ENCODE peak calls at places on chromosomes 2 and 18, in four cellular contexts. R is ovary, L is K562, W is transverse colon. O is an unnamed sample.

GRCh38 chr2:219059725-219060682 is 717 bp downstream of the IHH start:
- DNase-seq in R (no peak), L (no peak), W (peak), O (no peak)

GRCh38 chr2:151718796-151719195 is 15.5 kb downstream of the NEB start:
- DNase-seq in R (no peak), L (no peak), W (no peak), O (no peak)

GRCh38 chr18:21439453-21439852 is 161.1 kb downstream of the ESCO1 start:
- DNase-seq in R (no peak), L (no peak), W (no peak), O (no peak)

GRCh38 chr18:69490072-69490471 is 89.4 kb downstream of the DOK6 start:
- DNase-seq in R (no peak), L (no peak), W (no peak), O (no peak)

GRCh38 chr2:234632527-234633391 is 135.9 kb upstream of the ARL4C start:
- DNase-seq in R (no peak), L (no peak), W (no peak), O (no peak)

GRCh38 chr2:138445227-138445626 is 56.3 kb upstream of the SPOPL start:
- DNase-seq in R (no peak), L (peak), W (no peak), O (no peak)

GRCh38 chr2:238528953-238529781 is 102.4 kb downstream of the ASB1 start:
- DNase-seq in R (no peak), L (no peak), W (no peak), O (no peak)

GRCh38 chr2:182015334-182016109 is 29.9 kb downstream of the PPP1R1C start:
- DNase-seq in R (no peak), L (no peak), W (no peak), O (no peak)

GRCh38 chr2:182404102-182404501 is 22.7 kb downstream of the PDE1A start:
- DNase-seq in R (no peak), L (no peak), W (no peak), O (no peak)

GRCh38 chr2:85553184-85553583 is 8.1 kb downstream of the GGCX start:
- DNase-seq in R (no peak), L (no peak), W (no peak), O (no peak)

GRCh38 chr18:36297419-36298112 is at the start of gene FHOD3:
- DNase-seq in R (peak), L (peak), W (peak), O (peak)

GRCh38 chr18:49007663-49008062 is 56.9 kb upstream of the SMAD7 start:
- DNase-seq in R (no peak), L (no peak), W (no peak), O (no peak)

GRCh38 chr2:229901819-229902218 is 20.0 kb downstream of the TRIP12 start:
- DNase-seq in R (no peak), L (peak), W (no peak), O (no peak)

GRCh38 chr2:223887127-223887526 is 49.7 kb upstream of the AP1S3 start:
- DNase-seq in R (no peak), L (no peak), W (no peak), O (no peak)

GRCh38 chr2:157036715-157037114 is 220.8 kb upstream of the GALNT5 start:
- DNase-seq in R (no peak), L (no peak), W (no peak), O (no peak)
- TF ChIP-seq EP300 in R (no peak), L (no peak), W (no peak), O (no peak)

GRCh38 chr2:189382668-189383067 is 58.6 kb upstream of the WDR75 start:
- DNase-seq in R (no peak), L (no peak), W (no peak), O (no peak)

GRCh38 chr2:189379731-189380261 is 61.5 kb upstream of the WDR75 start:
- DNase-seq in R (no peak), L (no peak), W (no peak), O (no peak)

GRCh38 chr2:189379287-189379630 is 62.0 kb upstream of the WDR75 start:
- DNase-seq in R (no peak), L (no peak), W (no peak), O (no peak)
- TF ChIP-seq EP300 in R (no peak), L (no peak), W (no peak), O (no peak)

DNA sequence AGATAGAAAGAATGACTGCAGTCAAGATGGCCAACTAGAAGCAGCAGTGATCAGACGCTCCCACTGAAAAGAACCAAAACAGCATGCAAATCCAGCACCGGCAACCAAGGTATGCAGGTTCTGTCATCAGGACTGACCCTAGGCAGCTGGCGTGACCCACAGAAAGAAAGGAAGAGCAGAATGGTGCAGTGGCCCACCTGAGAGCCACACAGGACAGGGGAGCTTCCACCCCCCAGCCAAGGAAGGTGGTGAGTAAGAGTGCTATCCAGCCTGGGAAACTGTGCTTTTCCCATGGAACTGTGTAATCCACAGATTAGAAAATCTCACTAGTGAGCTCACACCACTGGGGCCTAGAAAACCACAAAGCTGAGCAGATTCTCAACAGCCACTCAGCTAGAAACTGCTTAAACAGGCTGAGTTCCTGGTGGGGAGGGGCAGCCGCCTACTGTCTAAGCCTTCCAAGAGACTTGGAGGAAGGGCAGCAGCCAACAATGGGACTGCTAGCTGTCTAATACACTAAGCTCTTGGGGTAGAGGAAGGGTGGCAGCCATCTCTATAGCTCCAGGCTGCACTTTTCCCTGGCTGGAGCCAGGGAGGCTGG is 127.9 kb downstream of the EVA1A start:
- DNase-seq in R (no peak), L (no peak), W (no peak), O (no peak)
- TF ChIP-seq EP300 in R (no peak), L (no peak), W (no peak), O (no peak)

GRCh38 chr18:52888014-52888413 is 548.0 kb downstream of the DCC start:
- DNase-seq in R (no peak), L (no peak), W (no peak), O (no peak)
- TF ChIP-seq EP300 in R (no peak), L (no peak), W (no peak), O (no peak)

GRCh38 chr2:117693651-117694050 is 120.8 kb upstream of the DDX18 start:
- DNase-seq in R (no peak), L (no peak), W (no peak), O (no peak)

GRCh38 chr2:117698819-117699218 is 115.7 kb upstream of the DDX18 start:
- DNase-seq in R (no peak), L (no peak), W (no peak), O (no peak)

GRCh38 chr2:117691980-117692379 is 122.5 kb upstream of the DDX18 start:
- DNase-seq in R (no peak), L (no peak), W (no peak), O (no peak)

GRCh38 chr2:117698287-117698686 is 116.2 kb upstream of the DDX18 start:
- DNase-seq in R (no peak), L (no peak), W (no peak), O (no peak)

GRCh38 chr2:117693166-117693565 is 121.3 kb upstream of the DDX18 start:
- DNase-seq in R (no peak), L (no peak), W (no peak), O (no peak)
- TF ChIP-seq EP300 in R (no peak), L (no peak), W (no peak), O (no peak)

DNA sequence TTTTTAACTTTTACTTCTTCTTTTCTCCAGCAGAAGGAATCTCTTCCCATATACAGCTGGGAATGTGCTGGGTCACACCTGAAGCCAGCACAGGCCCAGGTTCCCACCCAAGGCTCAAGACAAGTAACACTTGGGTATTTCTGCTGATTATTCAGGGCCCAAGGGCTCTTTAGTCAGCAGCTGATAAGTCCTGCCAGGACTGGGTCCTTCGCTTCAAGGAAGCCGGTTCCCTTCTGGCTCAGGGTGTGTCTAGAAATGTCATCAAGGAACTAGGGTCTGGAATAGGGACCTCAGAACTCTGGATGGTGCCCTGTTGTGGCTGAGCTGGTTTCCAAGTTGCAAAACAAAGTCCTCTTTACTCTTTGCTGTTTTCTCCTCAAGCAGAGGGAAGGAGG is 27.0 kb upstream of the SERPINB2 start:
- DNase-seq in R (no peak), L (no peak), W (no peak), O (no peak)
- TF ChIP-seq EP300 in R (no peak), L (no peak), W (no peak), O (no peak)

GRCh38 chr2:173996766-173997165 is 31.6 kb upstream of the SP3 start:
- DNase-seq in R (no peak), L (no peak), W (no peak), O (no peak)

GRCh38 chr2:173999272-173999671 is 34.1 kb upstream of the SP3 start:
- DNase-seq in R (no peak), L (no peak), W (no peak), O (peak)

GRCh38 chr2:173998386-173998785 is 33.2 kb upstream of the SP3 start:
- DNase-seq in R (no peak), L (no peak), W (no peak), O (no peak)

GRCh38 chr2:173997779-173998178 is 32.6 kb upstream of the SP3 start:
- DNase-seq in R (no peak), L (no peak), W (no peak), O (no peak)

DNA sequence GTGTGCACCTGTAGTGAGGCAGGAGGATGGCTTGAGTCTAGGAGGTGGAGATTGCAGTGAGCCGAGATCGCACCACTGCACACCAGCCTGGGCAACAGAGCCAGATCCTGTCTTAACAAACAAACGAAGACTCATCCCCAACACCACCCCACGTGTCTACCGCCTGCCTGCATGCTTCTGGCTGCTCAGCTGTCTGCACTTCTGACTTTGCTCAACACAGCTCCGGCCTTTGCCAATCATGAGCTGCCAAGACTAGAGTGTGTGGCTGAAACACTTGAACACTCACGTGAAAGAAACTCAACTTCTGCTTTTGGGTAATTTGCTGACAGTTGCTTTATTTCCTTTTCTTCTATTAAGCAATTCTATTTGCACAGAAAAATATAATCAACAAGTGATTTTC is 32.1 kb upstream of the SP3 start:
- DNase-seq in R (peak), L (no peak), W (peak), O (peak)
- TF ChIP-seq EP300 in R (no peak), L (no peak), W (no peak), O (no peak)